ENCODE peak calls at places on chromosomes 6 and 20, in ten cellular contexts. One of them, this sample, is unnamed.

GRCh38 chr20:1841554-1842140 is 53.6 kb upstream of the SIRPA start:
- DNase-seq in GM03348: peak; percentile 55
- DNase-seq in kidney tubule cell: no peak
- DNase-seq in T-cell: no peak
- DNase-seq in T-helper 9 cell: no peak
- DNase-seq in T47D: no peak
- DNase-seq in amniotic stem cell: no peak
- DNase-seq in stimulated activated naive CD4-positive, alpha-beta T cell treated with Interleukin-2 at 50 U/mL for 16 hours: no peak
- DNase-seq in GM04504: no peak
- DNase-seq in GM12892: no peak
- DNase-seq in this sample: no peak

GRCh38 chr6:70166088-70166958 is 136.6 kb downstream of the COL9A1 start:
- DNase-seq in GM03348: peak; percentile 78
- DNase-seq in kidney tubule cell: peak; percentile 54
- DNase-seq in T-cell: peak; percentile 1
- DNase-seq in T-helper 9 cell: peak; percentile 1
- DNase-seq in T47D: peak; percentile 47
- DNase-seq in amniotic stem cell: peak; percentile 42
- DNase-seq in stimulated activated naive CD4-positive, alpha-beta T cell treated with Interleukin-2 at 50 U/mL for 16 hours: no peak
- DNase-seq in GM04504: no peak
- DNase-seq in GM12892: peak; percentile 4
- DNase-seq in this sample: no peak

GRCh38 chr20:23120936-23121765 is 35.0 kb upstream of the CD93 start:
- DNase-seq in GM03348: no peak
- DNase-seq in kidney tubule cell: no peak
- DNase-seq in T-cell: no peak
- DNase-seq in T-helper 9 cell: no peak
- DNase-seq in T47D: no peak
- DNase-seq in amniotic stem cell: no peak
- DNase-seq in stimulated activated naive CD4-positive, alpha-beta T cell treated with Interleukin-2 at 50 U/mL for 16 hours: no peak
- DNase-seq in GM04504: no peak
- DNase-seq in GM12892: no peak
- DNase-seq in this sample: no peak

GRCh38 chr6:11712760-11713159 is 65.8 kb downstream of the ADTRP start:
- DNase-seq in GM03348: peak; percentile 56
- DNase-seq in kidney tubule cell: no peak
- DNase-seq in T-cell: no peak
- DNase-seq in T-helper 9 cell: no peak
- DNase-seq in T47D: no peak
- DNase-seq in amniotic stem cell: no peak
- DNase-seq in stimulated activated naive CD4-positive, alpha-beta T cell treated with Interleukin-2 at 50 U/mL for 16 hours: peak; percentile 53
- DNase-seq in GM04504: no peak
- DNase-seq in GM12892: no peak
- DNase-seq in this sample: no peak

GRCh38 chr20:37081717-37082289 is 14.0 kb downstream of the RBL1 start:
- DNase-seq in GM03348: peak; percentile 17
- DNase-seq in kidney tubule cell: no peak
- DNase-seq in T-cell: peak; percentile 53
- DNase-seq in T-helper 9 cell: peak; percentile 44
- DNase-seq in T47D: no peak
- DNase-seq in amniotic stem cell: no peak
- DNase-seq in stimulated activated naive CD4-positive, alpha-beta T cell treated with Interleukin-2 at 50 U/mL for 16 hours: peak; percentile 6
- DNase-seq in GM04504: no peak
- DNase-seq in GM12892: no peak
- DNase-seq in this sample: no peak

GRCh38 chr20:57882451-57883161 is 172.8 kb upstream of the PMEPA1 start:
- DNase-seq in GM03348: peak; percentile 70
- DNase-seq in kidney tubule cell: peak; percentile 11
- DNase-seq in T-cell: no peak
- DNase-seq in T-helper 9 cell: no peak
- DNase-seq in T47D: no peak
- DNase-seq in amniotic stem cell: no peak
- DNase-seq in stimulated activated naive CD4-positive, alpha-beta T cell treated with Interleukin-2 at 50 U/mL for 16 hours: no peak
- DNase-seq in GM04504: peak; percentile 18
- DNase-seq in GM12892: no peak
- DNase-seq in this sample: no peak

GRCh38 chr6:160010067-160010466 is 41.2 kb downstream of the IGF2R start:
- DNase-seq in GM03348: peak; percentile 51
- DNase-seq in kidney tubule cell: no peak
- DNase-seq in T-cell: no peak
- DNase-seq in T-helper 9 cell: no peak
- DNase-seq in T47D: no peak
- DNase-seq in amniotic stem cell: no peak
- DNase-seq in stimulated activated naive CD4-positive, alpha-beta T cell treated with Interleukin-2 at 50 U/mL for 16 hours: no peak
- DNase-seq in GM04504: peak; percentile 84
- DNase-seq in GM12892: no peak
- DNase-seq in this sample: no peak

GRCh38 chr6:43456737-43457126 is 1.4 kb upstream of the DLK2 start:
- DNase-seq in GM03348: no peak
- DNase-seq in kidney tubule cell: no peak
- DNase-seq in T-cell: no peak
- DNase-seq in T-helper 9 cell: no peak
- DNase-seq in T47D: no peak
- DNase-seq in amniotic stem cell: no peak
- DNase-seq in stimulated activated naive CD4-positive, alpha-beta T cell treated with Interleukin-2 at 50 U/mL for 16 hours: no peak
- DNase-seq in GM04504: no peak
- DNase-seq in GM12892: no peak
- DNase-seq in this sample: no peak

GRCh38 chr20:61977387-61977786 is 88.3 kb downstream of the TAF4 start:
- DNase-seq in GM03348: no peak
- DNase-seq in kidney tubule cell: no peak
- DNase-seq in T-cell: no peak
- DNase-seq in T-helper 9 cell: no peak
- DNase-seq in T47D: no peak
- DNase-seq in amniotic stem cell: no peak
- DNase-seq in stimulated activated naive CD4-positive, alpha-beta T cell treated with Interleukin-2 at 50 U/mL for 16 hours: no peak
- DNase-seq in GM04504: no peak
- DNase-seq in GM12892: no peak
- DNase-seq in this sample: no peak

GRCh38 chr20:58618694-58619540 is 32.2 kb upstream of the STX16 start:
- DNase-seq in GM03348: peak; percentile 80
- DNase-seq in kidney tubule cell: no peak
- DNase-seq in T-cell: no peak
- DNase-seq in T-helper 9 cell: no peak
- DNase-seq in T47D: no peak
- DNase-seq in amniotic stem cell: no peak
- DNase-seq in stimulated activated naive CD4-positive, alpha-beta T cell treated with Interleukin-2 at 50 U/mL for 16 hours: no peak
- DNase-seq in GM04504: peak; percentile 63
- DNase-seq in GM12892: no peak
- DNase-seq in this sample: no peak

GRCh38 chr6:33613794-33614166 is 7.3 kb upstream of the ITPR3 start:
- DNase-seq in GM03348: peak; percentile 95
- DNase-seq in kidney tubule cell: peak; percentile 78
- DNase-seq in T-cell: no peak
- DNase-seq in T-helper 9 cell: no peak
- DNase-seq in T47D: no peak
- DNase-seq in amniotic stem cell: peak; percentile 51
- DNase-seq in stimulated activated naive CD4-positive, alpha-beta T cell treated with Interleukin-2 at 50 U/mL for 16 hours: no peak
- DNase-seq in GM04504: no peak
- DNase-seq in GM12892: no peak
- DNase-seq in this sample: no peak